ENCODE peak calls at places on chromosome 11, in eight cellular contexts. N, Z, X, C, Y, T, R and D are unnamed samples.

GRCh38 chr11:129451524-129451923 is 75.9 kb downstream of the BARX2 start:
- DNase-seq in Y (no peak), X (peak; percentile 36), Z (no peak), T (no peak), R (no peak), C (no peak), N (peak; percentile 66), D (no peak)

GRCh38 chr11:86559311-86559945 is 113.0 kb downstream of the ME3 start:
- DNase-seq in R (no peak), T (peak; percentile 58), Y (no peak), X (peak; percentile 31), N (peak; percentile 94), Z (no peak), C (no peak), D (peak; percentile 79)

GRCh38 chr11:128380280-128380604 is 207.1 kb downstream of the ETS1 start:
- DNase-seq in R (no peak), T (no peak), X (peak; percentile 36), Y (no peak), N (no peak), Z (no peak), C (no peak), D (no peak)

GRCh38 chr11:105282658-105283057 is 143.1 kb upstream of the CARD18 start:
- DNase-seq in Y (no peak), R (peak; percentile 59), X (no peak), Z (no peak), T (no peak), N (peak; percentile 16), C (no peak), D (no peak)

GRCh38 chr11:123164732-123165450 is 30.2 kb downstream of the CLMP start:
- DNase-seq in N (no peak), X (no peak), Y (no peak), R (no peak), C (no peak), Z (no peak), T (no peak), D (no peak)

GRCh38 chr11:92837595-92837994 is 131.9 kb upstream of the MTNR1B start:
- DNase-seq in X (peak; percentile 22), Y (no peak), N (no peak), T (no peak), Z (no peak), R (no peak), C (no peak), D (no peak)

GRCh38 chr11:62383822-62384221 is 35.0 kb upstream of the SCGB1A1 start:
- DNase-seq in T (no peak), Y (no peak), C (no peak), Z (peak; percentile 11), R (no peak), N (no peak), X (no peak), D (peak; percentile 55)

GRCh38 chr11:18479063-18479462 is 23.4 kb downstream of the LDHAL6A start:
- DNase-seq in R (no peak), N (no peak), X (no peak), Y (no peak), Z (no peak), T (no peak), C (no peak), D (no peak)

GRCh38 chr11:44997566-44997965 is 46.9 kb upstream of the TP53I11 start:
- DNase-seq in Z (no peak), Y (no peak), T (no peak), X (no peak), R (no peak), N (no peak), C (no peak), D (no peak)

GRCh38 chr11:107576497-107577086 is 11.1 kb upstream of the ALKBH8 start:
- DNase-seq in X (peak; percentile 87), Z (peak; percentile 58), C (no peak), N (peak; percentile 75), Y (no peak), T (peak; percentile 47), R (peak; percentile 61), D (peak; percentile 56)

GRCh38 chr11:10455637-10456487 is 798 bp downstream of the AMPD3 start:
- DNase-seq in X (peak; percentile 70), T (peak; percentile 57), R (peak; percentile 78), N (peak; percentile 66), Y (peak; percentile 44), Z (peak; percentile 70), C (peak; percentile 29), D (peak; percentile 58)

GRCh38 chr11:95652002-95652472 is 137.5 kb downstream of the FAM76B start:
- DNase-seq in T (no peak), Y (no peak), C (peak; percentile 17), R (peak; percentile 27), N (no peak), Z (no peak), X (no peak), D (no peak)

DNA sequence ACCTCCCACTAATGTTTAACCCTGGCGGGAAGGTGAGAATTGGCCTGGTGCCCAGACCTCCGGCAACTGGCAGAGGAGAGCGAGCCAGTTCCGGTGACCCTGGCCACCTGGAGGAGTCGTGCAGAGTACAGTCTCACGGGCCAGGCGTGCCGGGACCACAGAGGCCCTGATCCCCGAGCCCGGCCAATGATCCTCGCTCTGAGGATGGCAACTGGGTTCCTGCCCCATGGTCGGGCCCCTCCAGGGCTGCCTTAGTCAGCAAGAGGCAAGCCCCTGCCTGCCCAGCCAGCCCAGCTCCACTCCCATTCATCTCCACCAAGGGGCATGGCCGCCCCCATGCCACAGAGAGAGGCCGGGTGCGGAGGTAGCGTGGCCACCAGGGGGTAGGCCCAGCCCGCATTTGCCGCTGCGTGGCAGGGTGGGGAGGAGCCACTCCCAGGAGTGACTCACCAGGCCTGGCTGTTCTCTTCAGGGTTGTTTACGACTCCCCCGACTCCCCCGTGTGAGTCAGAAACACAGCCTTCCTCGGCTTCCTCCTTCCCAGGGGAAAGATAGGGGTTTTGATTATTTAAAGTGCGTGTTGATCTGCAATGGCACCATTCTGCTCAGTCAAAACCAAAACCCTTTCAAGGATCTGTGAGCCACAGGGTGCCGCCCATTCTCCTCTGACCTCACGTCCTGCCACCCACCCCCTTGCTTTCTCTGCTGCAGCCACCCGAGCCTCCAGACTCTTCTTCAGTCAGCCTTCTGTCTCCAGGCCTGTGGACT is at the start of gene SLC25A45:
- DNase-seq in Y (peak; percentile 98), C (peak; percentile 95), R (peak; percentile 89), Z (peak; percentile 95), T (peak; percentile 94), X (peak; percentile 99), N (peak; percentile 99), D (peak; percentile 98)
- H3K4me3 ChIP-seq in Y (peak within 1 kb of the TSS; percentile 46), C (peak within 1 kb of the TSS; percentile 36), R (peak within 1 kb of the TSS; percentile 61), Z (peak within 1 kb of the TSS; percentile 41), T (peak within 1 kb of the TSS; percentile 42), X (peak within 1 kb of the TSS; percentile 55), N (peak within 1 kb of the TSS; percentile 59), D (peak within 1 kb of the TSS; percentile 62)

DNA sequence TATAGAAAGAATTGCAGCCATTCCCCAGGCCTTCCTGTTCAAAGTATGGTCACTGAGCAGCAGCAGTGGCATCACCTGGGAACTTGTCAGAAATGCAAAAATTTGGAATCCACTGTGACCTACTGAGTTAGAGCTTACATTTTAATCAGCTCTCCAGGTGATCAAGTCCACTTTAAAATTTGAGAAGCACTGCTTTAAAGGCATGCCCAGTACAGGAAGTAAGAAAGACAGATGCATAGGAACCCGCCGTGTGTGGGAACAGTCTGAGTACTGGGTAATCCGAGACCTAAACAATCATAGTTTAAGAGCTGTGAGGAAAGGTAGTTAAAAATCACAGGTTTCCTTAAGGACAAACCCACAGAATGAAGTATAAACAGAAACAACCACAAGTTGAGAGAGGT is 462.4 kb downstream of the RAB38 start:
- DNase-seq in C (no peak), X (no peak), R (no peak), T (no peak), N (no peak), Y (no peak), Z (no peak), D (no peak)
- TF ChIP-seq CTCF in C (no peak), X (no peak), R (no peak), T (no peak), N (no peak), Y (no peak), Z (no peak), D (no peak)

DNA sequence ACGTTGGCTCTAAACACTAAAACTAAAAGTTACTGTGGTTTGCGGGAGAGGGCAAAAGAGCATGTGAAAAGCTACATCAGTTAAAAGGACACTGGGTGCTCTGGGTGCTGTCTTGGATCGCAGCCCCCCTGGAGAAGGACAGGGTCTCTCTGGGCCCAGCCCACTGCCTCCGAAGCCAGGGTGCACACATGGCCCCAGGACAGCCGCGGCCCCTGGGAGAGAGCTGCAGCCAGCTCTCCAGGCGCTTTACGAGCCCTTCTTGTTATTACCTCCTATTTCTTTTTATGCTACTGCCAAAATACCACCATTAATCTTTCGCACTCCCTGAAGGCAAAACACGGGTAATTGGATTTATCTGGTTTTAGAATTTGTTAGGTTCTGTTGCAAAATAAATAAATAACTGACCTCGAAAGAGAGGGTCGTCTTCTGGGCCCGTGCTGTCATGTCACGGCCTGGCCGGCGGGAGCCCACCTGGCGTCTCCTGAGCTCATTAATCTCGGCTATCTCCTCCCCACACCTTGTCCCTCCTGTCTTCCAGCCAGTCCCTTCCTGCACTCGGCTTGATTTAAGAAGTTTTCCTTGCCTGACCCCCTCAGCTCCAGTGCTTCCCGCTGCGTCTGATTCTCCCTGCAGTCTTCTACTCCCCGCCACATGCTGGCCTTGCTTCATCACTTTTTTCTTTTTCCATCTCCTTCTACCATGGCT is 611.8 kb downstream of the OPCML start:
- DNase-seq in N (no peak), C (no peak), T (no peak), X (no peak), Y (no peak), Z (no peak), R (no peak), D (no peak)
- H3K4me3 ChIP-seq in N (no peak overlapping the region), C (no peak overlapping the region), T (no peak overlapping the region), X (no peak overlapping the region), Y (no peak overlapping the region), Z (no peak overlapping the region), R (no peak overlapping the region), D (no peak overlapping the region)

DNA sequence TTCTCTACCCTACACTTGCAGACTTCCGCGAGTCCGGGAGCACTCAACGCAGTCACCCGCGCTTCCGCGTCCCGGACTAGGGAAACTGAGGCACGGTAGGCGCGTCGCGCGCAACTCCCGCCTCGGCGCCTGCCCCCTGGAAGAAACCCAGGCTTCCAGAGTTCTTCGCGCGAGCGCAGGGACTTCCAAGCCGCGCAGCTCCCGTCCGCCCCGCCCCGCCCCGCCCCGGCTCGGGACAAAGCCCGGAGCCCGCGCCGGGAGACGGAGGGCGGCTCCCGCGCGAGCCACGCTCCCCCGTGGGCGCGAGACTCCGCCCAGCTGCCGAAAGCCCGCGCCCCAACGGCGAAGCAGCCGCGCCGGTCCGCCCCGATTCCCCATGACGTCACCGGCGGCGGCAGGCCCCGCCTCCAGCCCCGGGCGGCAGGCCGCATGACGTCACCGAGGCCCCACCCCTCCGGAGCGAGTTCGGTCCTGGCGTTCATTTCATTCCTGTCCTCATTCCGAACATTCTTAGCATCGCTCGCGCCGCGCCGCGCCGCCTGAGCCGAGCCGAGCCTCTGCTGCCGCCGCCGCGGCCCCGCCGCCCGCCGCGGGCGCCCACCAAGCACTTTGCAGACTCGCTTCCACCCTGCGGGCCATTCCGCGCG is at the start of gene TEAD1:
- DNase-seq in R (peak; percentile 99), T (peak; percentile 99), X (peak; percentile 93), Z (peak; percentile 98), Y (peak; percentile 95), N (peak; percentile 96), C (peak; percentile 78), D (peak; percentile 96)
- TF ChIP-seq CTCF in R (no peak), T (peak; percentile 39), X (no peak), Z (no peak), Y (no peak), N (no peak), C (no peak), D (no peak)